ENCODE peak calls at places on chromosomes 11 and 22, in nine cellular contexts. M is endothelial cell of umbilical vein, Q is uterus, S is transverse colon, L is IMR-90, A is GM12891, O is adrenal gland, D is right lobe of liver, R is K562. U is an unnamed sample.

GRCh38 chr11:35588627-35589026 is 29.6 kb upstream of the FJX1 start:
- DNase-seq in M (no peak), Q (no peak), S (no peak), L (peak), A (no peak), O (no peak), D (no peak), R (no peak), U (no peak)

GRCh38 chr11:86558219-86558618 is 114.2 kb downstream of the ME3 start:
- DNase-seq in M (peak), Q (no peak), S (no peak), L (peak), A (no peak), O (peak), D (no peak), R (no peak), U (no peak)

GRCh38 chr11:75029836-75030631 is 41.3 kb downstream of the NEU3 start:
- DNase-seq in M (no peak), Q (no peak), S (no peak), L (peak), A (no peak), O (peak), D (no peak), R (peak), U (no peak)

GRCh38 chr11:1011320-1011698 is 25.2 kb downstream of the MUC6 start:
- DNase-seq in M (no peak), Q (no peak), S (no peak), L (no peak), A (no peak), O (no peak), D (no peak), R (no peak), U (no peak)

GRCh38 chr11:42806191-42806590 is 505.6 kb upstream of the API5 start:
- DNase-seq in M (no peak), Q (no peak), S (no peak), L (no peak), A (no peak), O (no peak), D (no peak), R (no peak), U (no peak)

GRCh38 chr11:48172818-48173609 is 43.6 kb upstream of the OR4B1 start:
- DNase-seq in M (peak), Q (peak), S (peak), L (peak), A (peak), O (peak), D (peak), R (peak), U (peak)

GRCh38 chr11:1231396-1232327 is 8.8 kb downstream of the MUC5B start:
- DNase-seq in M (no peak), Q (no peak), S (peak), L (no peak), A (no peak), O (peak), D (peak), R (no peak), U (no peak)

GRCh38 chr22:38652858-38653257 is 3.3 kb downstream of the FAM227A start:
- DNase-seq in M (no peak), Q (no peak), S (peak), L (no peak), A (no peak), O (no peak), D (no peak), R (no peak), U (no peak)

GRCh38 chr11:75041263-75041662 is 52.5 kb downstream of the NEU3 start:
- DNase-seq in M (no peak), Q (no peak), S (no peak), L (no peak), A (no peak), O (no peak), D (no peak), R (no peak), U (no peak)

GRCh38 chr11:97361812-97362378 is 972.1 kb downstream of the JRKL start:
- DNase-seq in M (no peak), Q (no peak), S (no peak), L (no peak), A (no peak), O (no peak), D (no peak), R (no peak), U (no peak)
- TF ChIP-seq POLR2A in M (no peak), Q (no peak), S (no peak), L (no peak), A (no peak), O (no peak), D (no peak), R (no peak), U (no peak)

DNA sequence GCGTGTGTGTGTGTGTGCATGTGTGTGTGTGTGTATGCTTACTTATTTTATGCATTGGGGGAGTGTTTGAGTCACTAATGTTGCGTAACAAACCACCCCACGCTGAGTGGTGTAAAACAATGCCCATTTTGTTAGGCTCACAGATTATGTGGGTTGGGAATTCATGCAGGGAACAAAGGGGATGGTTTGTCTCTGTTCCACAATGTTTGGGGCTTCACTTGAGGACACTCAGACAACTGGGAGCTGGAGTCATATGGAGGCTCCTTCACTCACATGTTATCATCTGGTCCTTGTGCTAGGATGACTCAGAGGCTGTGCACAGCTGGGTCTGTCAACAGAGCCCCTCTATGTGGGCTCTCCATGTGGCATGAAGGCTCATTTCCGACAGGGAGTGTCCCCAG is 51.3 kb upstream of the LARGE1 start:
- DNase-seq in M (no peak), Q (no peak), S (no peak), L (no peak), A (no peak), O (no peak), D (no peak), R (no peak), U (no peak)
- TF ChIP-seq POLR2A in M (no peak), Q (no peak), S (no peak), L (no peak), A (no peak), O (no peak), D (no peak), R (no peak), U (no peak)

DNA sequence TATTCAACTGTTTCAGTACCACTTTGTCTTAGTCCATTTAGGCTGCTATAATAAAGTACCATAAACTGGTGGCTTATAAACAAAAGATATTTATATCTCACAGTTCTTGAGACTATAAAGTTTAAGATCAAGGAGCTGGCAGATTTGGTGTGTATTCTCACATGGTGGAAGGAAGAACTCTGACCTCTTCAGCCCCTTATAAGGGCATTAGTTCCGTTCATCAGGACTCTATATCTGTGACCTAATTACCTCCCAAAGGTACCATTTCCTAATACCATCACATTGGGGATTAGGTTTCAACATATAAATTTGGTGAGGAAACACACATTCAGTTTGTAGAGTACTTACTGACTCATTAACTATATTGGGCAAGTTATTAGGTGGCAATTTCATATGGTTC is 10.7 kb upstream of the ARL14EP start:
- DNase-seq in M (no peak), Q (no peak), S (no peak), L (no peak), A (no peak), O (no peak), D (no peak), R (no peak), U (no peak)
- TF ChIP-seq POLR2A in M (no peak), Q (no peak), S (no peak), L (no peak), A (no peak), O (no peak), D (no peak), R (no peak), U (no peak)

DNA sequence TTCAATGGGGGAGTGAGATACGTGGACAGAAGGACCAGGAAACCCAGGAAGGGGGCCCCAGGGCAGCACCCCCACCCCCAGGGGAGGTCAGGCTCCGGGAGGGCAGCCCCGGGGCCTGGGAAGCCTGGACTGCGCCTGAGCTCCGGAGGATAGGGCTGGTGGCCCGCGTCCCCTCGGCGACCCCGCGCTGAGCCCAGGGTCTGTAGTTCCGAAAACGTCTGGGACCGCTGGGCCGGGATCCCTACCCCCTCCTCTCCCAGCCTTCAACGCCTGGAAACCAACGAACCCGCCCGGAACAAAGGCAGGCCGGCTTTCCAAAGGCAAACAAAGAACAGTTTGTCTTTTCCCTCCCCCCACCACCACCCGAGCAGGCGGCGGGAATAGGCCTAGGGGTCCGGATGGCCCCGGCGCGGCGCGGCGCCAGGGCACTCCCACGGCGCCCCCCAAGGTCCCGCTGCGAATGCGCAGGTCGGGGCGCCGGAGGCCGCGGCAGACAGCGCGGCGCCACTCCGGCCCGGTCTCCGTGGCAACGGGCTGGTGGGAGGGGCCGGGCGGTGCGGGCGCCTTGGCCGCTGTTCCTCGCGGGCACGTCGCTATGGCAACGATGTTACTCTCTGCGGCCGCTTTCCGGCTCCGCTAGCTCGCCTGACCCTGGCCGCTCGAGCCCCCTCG is 58.5 kb downstream of the IGLL1 start:
- DNase-seq in M (peak), Q (peak), S (peak), L (peak), A (peak), O (peak), D (peak), R (peak), U (peak)
- TF ChIP-seq POLR2A in M (peak), Q (peak), S (no peak), L (peak), A (no peak), O (peak), D (peak), R (peak), U (peak)

GRCh38 chr22:37608477-37609239 is at the start of gene GGA1:
- DNase-seq in M (peak), Q (peak), S (peak), L (peak), A (peak), O (peak), D (peak), R (peak), U (peak)
- TF ChIP-seq POLR2A in M (no peak), Q (peak), S (peak), L (peak), A (peak), O (peak), D (peak), R (peak), U (no peak)